ENCODE peak calls at places on chromosomes 12 and 14, in four cellular contexts. One of them, this sample, is unnamed.

GRCh38 chr14:100617715-100618693 is 30.8 kb upstream of the BEGAIN start:
- DNase-seq in head of caudate nucleus: peak
- DNase-seq in left ventricle myocardium inferior: peak
- DNase-seq in EL: no peak
- DNase-seq in this sample: peak

GRCh38 chr12:4115570-4115969 is 158.0 kb upstream of the CCND2 start:
- DNase-seq in left ventricle myocardium inferior: no peak
- DNase-seq in head of caudate nucleus: no peak
- DNase-seq in EL: no peak
- DNase-seq in this sample: no peak

GRCh38 chr12:65811968-65812700 is 12.1 kb upstream of the HMGA2 start:
- DNase-seq in head of caudate nucleus: no peak
- DNase-seq in EL: no peak
- DNase-seq in left ventricle myocardium inferior: no peak
- DNase-seq in this sample: no peak

GRCh38 chr14:29712586-29712985 is 215.1 kb downstream of the PRKD1 start:
- DNase-seq in left ventricle myocardium inferior: no peak
- DNase-seq in EL: no peak
- DNase-seq in head of caudate nucleus: no peak
- DNase-seq in this sample: no peak

GRCh38 chr12:38761636-38762342 is 143.6 kb downstream of the CPNE8 start:
- DNase-seq in head of caudate nucleus: no peak
- DNase-seq in EL: no peak
- DNase-seq in left ventricle myocardium inferior: no peak
- DNase-seq in this sample: no peak

GRCh38 chr14:54877703-54878021 is 25.0 kb downstream of the GCH1 start:
- DNase-seq in head of caudate nucleus: no peak
- DNase-seq in EL: no peak
- DNase-seq in left ventricle myocardium inferior: no peak
- DNase-seq in this sample: no peak

GRCh38 chr14:58792421-58792820 is 154.7 kb downstream of the DACT1 start:
- DNase-seq in left ventricle myocardium inferior: no peak
- DNase-seq in head of caudate nucleus: no peak
- DNase-seq in EL: no peak
- DNase-seq in this sample: no peak

GRCh38 chr12:27869567-27869966 is 89.5 kb upstream of the MANSC4 start:
- DNase-seq in head of caudate nucleus: no peak
- DNase-seq in EL: no peak
- DNase-seq in left ventricle myocardium inferior: peak
- DNase-seq in this sample: peak

GRCh38 chr12:95820096-95820703 is 29.6 kb upstream of the NTN4 start:
- DNase-seq in left ventricle myocardium inferior: no peak
- DNase-seq in EL: peak
- DNase-seq in head of caudate nucleus: peak
- DNase-seq in this sample: peak

GRCh38 chr12:8156416-8156815 is 399 bp upstream of the ZNF705A start:
- DNase-seq in left ventricle myocardium inferior: no peak
- DNase-seq in head of caudate nucleus: no peak
- DNase-seq in EL: peak
- DNase-seq in this sample: no peak

GRCh38 chr12:108888031-108888430 is 8.1 kb downstream of the DAO start:
- DNase-seq in left ventricle myocardium inferior: no peak
- DNase-seq in head of caudate nucleus: no peak
- DNase-seq in EL: no peak
- DNase-seq in this sample: no peak

GRCh38 chr12:24854017-24854416 is 94.9 kb downstream of the BCAT1 start:
- DNase-seq in left ventricle myocardium inferior: no peak
- DNase-seq in head of caudate nucleus: no peak
- DNase-seq in EL: no peak
- DNase-seq in this sample: no peak

GRCh38 chr12:52372216-52373154 is 5.2 kb upstream of the KRT85 start:
- DNase-seq in head of caudate nucleus: peak
- DNase-seq in left ventricle myocardium inferior: peak
- DNase-seq in EL: peak
- DNase-seq in this sample: peak

GRCh38 chr14:100440207-100440631 is 117.1 kb downstream of the SLC25A47 start:
- DNase-seq in EL: peak
- DNase-seq in left ventricle myocardium inferior: peak
- DNase-seq in head of caudate nucleus: peak
- DNase-seq in this sample: peak

GRCh38 chr14:23145794-23146422 is 26.9 kb upstream of the CEBPE start:
- DNase-seq in left ventricle myocardium inferior: no peak
- DNase-seq in head of caudate nucleus: no peak
- DNase-seq in EL: no peak
- DNase-seq in this sample: no peak

GRCh38 chr12:3313655-3314305 is 177.2 kb upstream of the PRMT8 start:
- DNase-seq in head of caudate nucleus: peak
- DNase-seq in left ventricle myocardium inferior: no peak
- DNase-seq in EL: peak
- DNase-seq in this sample: peak